ENCODE peak calls at places on chromosome 13, in eight cellular contexts. T is RWPE1, Z is AG09319, W is cardiac fibroblast, H is thoracic aorta, S is progenitor cell of endocrine pancreas, G is HepG2, B is fibroblast of the aortic adventitia. K is an unnamed sample.

GRCh38 chr13:97133955-97134354 is 88.2 kb upstream of the MBNL2 start:
- DNase-seq in Z (no peak), G (peak; percentile 34), H (no peak), B (no peak), S (no peak), W (no peak), T (no peak), K (no peak)

GRCh38 chr13:48629282-48629681 is 24.4 kb upstream of the CYSLTR2 start:
- DNase-seq in S (no peak), W (no peak), B (no peak), Z (no peak), H (no peak), G (peak; percentile 76), T (no peak), K (no peak)

GRCh38 chr13:106286811-106287210 is 248.7 kb downstream of the EFNB2 start:
- DNase-seq in H (no peak), B (no peak), G (no peak), T (no peak), W (no peak), Z (no peak), S (no peak), K (no peak)

GRCh38 chr13:39734952-39735351 is 79.5 kb downstream of the COG6 start:
- DNase-seq in H (no peak), T (no peak), W (no peak), Z (no peak), G (no peak), S (no peak), B (no peak), K (no peak)

GRCh38 chr13:113861433-113862030 is 2.3 kb downstream of the GAS6 start:
- DNase-seq in W (no peak), B (no peak), H (no peak), T (peak; percentile 82), Z (no peak), S (no peak), G (no peak), K (peak; percentile 81)

GRCh38 chr13:111338841-111339240 is 18.4 kb downstream of the TEX29 start:
- DNase-seq in T (no peak), W (no peak), H (no peak), S (no peak), B (no peak), Z (no peak), G (no peak), K (no peak)

GRCh38 chr13:79531542-79532239 is 50.7 kb downstream of the NDFIP2 start:
- DNase-seq in B (no peak), Z (no peak), H (no peak), S (no peak), W (no peak), T (no peak), G (no peak), K (no peak)

GRCh38 chr13:87941244-87941643 is 270.1 kb downstream of the SLITRK5 start:
- DNase-seq in S (no peak), H (no peak), T (no peak), Z (no peak), B (no peak), G (no peak), W (no peak), K (no peak)

GRCh38 chr13:111074826-111075225 is 40.3 kb upstream of the ARHGEF7 start:
- DNase-seq in Z (no peak), G (no peak), S (no peak), W (peak; percentile 52), H (no peak), T (no peak), B (peak; percentile 7), K (peak; percentile 8)

GRCh38 chr13:114282143-114282685 is 813 bp downstream of the UPF3A start:
- DNase-seq in B (peak; percentile 68), S (peak; percentile 21), G (peak; percentile 30), W (peak; percentile 79), T (peak; percentile 55), Z (no peak), H (no peak), K (peak; percentile 15)

GRCh38 chr13:43058836-43059235 is 35.5 kb downstream of the DNAJC15 start:
- DNase-seq in B (no peak), T (no peak), W (no peak), S (no peak), Z (no peak), H (no peak), G (no peak), K (no peak)

GRCh38 chr13:113927661-113928581 is 46.0 kb downstream of the C13orf46 start:
- DNase-seq in T (no peak), Z (peak; percentile 93), G (no peak), S (no peak), B (peak; percentile 98), H (peak; percentile 0), W (peak; percentile 84), K (peak; percentile 98)

GRCh38 chr13:52399708-52400107 is 6.3 kb downstream of the THSD1 start:
- DNase-seq in G (peak; percentile 12), T (no peak), S (no peak), H (no peak), Z (no peak), W (peak; percentile 58), B (peak; percentile 53), K (peak; percentile 13)

GRCh38 chr13:31951215-31951678 is 80.3 kb upstream of the FRY start:
- DNase-seq in G (no peak), H (no peak), Z (no peak), W (peak; percentile 61), T (no peak), S (no peak), B (peak; percentile 14), K (no peak)

GRCh38 chr13:44044544-44045178 is 165.0 kb downstream of the LACC1 start:
- DNase-seq in T (no peak), B (no peak), S (no peak), W (no peak), Z (no peak), H (no peak), G (no peak), K (peak; percentile 27)

GRCh38 chr13:111437417-111437816 is 117.0 kb downstream of the TEX29 start:
- DNase-seq in T (no peak), W (no peak), Z (no peak), S (no peak), G (no peak), B (no peak), H (no peak), K (no peak)

GRCh38 chr13:98180092-98180491 is 3.0 kb upstream of the RNF113B start:
- DNase-seq in H (no peak), T (no peak), B (no peak), Z (no peak), W (no peak), G (no peak), S (no peak), K (no peak)

GRCh38 chr13:40494932-40495619 is 171.4 kb downstream of the FOXO1 start:
- DNase-seq in T (no peak), G (no peak), H (no peak), B (no peak), W (no peak), S (no peak), Z (no peak), K (no peak)

DNA sequence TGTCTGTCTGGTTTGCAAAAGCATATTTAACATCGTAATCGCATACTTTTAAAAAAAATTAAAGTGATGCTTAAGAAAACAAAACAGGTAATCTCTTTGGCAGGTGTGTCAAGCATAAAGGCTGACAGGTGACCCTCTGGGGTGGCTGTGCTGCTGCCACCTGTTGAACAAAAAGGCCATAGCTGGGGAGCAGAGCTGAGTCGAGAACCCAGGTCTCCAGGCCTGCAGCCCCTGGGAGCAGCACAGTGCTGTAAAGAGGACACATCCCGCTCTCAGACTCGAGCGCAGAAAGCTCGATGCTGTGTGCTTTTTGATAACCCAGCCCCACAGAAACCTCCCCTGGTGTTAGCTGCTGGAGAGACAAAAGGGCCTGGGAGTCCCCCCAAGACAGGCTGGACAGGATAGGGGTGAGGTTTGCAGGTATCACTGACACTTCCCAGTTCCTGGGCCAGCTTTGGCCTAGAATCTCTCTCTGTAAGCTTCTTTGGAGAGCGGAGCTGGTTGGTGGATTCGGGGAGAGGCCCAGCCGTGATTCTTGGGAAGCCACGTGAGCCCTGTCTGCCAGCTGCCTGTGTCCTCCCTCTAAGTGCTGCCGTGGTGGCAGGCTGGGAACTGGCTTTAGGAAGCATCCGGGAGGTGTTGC is 66.9 kb downstream of the C13orf42 start:
- DNase-seq in T (no peak), S (no peak), B (no peak), G (no peak), W (no peak), Z (no peak), H (no peak), K (no peak)
- TF ChIP-seq CTCF in T (no peak), S (peak; percentile 27), B (no peak), G (peak; percentile 22), W (no peak), Z (no peak), H (no peak), K (no peak)

GRCh38 chr13:33016414-33017409 is at the start of gene KL:
- DNase-seq in Z (no peak), T (no peak), S (peak; percentile 22), W (no peak), G (no peak), H (no peak), B (no peak), K (no peak)
- TF ChIP-seq CTCF in Z (no peak), T (no peak), S (no peak), W (no peak), G (no peak), H (no peak), B (no peak), K (no peak)

GRCh38 chr13:49782784-49783183 is 9.7 kb downstream of the KPNA3 start:
- DNase-seq in S (no peak), W (no peak), H (no peak), G (no peak), T (no peak), Z (no peak), B (no peak), K (no peak)

GRCh38 chr13:49777746-49778614 is 14.5 kb downstream of the KPNA3 start:
- DNase-seq in B (no peak), H (no peak), T (no peak), G (no peak), Z (no peak), W (no peak), S (no peak), K (no peak)

GRCh38 chr13:49776871-49777270 is 15.6 kb downstream of the KPNA3 start:
- DNase-seq in H (no peak), G (no peak), T (no peak), B (peak; percentile 33), Z (no peak), W (peak; percentile 18), S (no peak), K (peak; percentile 23)

GRCh38 chr13:49781791-49782190 is 10.7 kb downstream of the KPNA3 start:
- DNase-seq in G (no peak), W (no peak), Z (no peak), S (no peak), H (no peak), T (no peak), B (no peak), K (no peak)

GRCh38 chr13:49779721-49780120 is 12.8 kb downstream of the KPNA3 start:
- DNase-seq in Z (no peak), W (no peak), T (no peak), B (no peak), H (no peak), G (no peak), S (no peak), K (no peak)
- TF ChIP-seq CTCF in Z (no peak), W (no peak), T (no peak), B (no peak), H (no peak), G (no peak), S (no peak), K (no peak)

DNA sequence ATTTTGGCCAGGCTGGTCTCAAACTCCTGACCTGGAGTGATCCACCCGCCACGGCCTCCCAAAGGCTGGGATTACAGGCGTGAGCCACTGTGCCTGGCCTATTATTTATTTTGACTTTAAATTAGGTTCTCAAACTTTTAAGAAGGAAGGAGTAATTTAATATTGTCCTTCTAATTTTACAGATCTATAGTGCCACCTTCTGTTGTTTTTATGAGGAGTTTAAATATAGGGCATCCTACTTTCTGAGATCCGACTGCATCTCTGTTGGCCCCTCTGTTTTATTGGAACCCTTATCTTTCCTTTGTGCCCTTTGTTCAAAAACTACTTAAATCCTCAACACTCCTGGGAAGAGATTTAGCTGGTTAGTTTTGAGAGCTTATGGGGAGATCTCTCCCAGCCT is 25.4 kb upstream of the ZMYM5 start:
- DNase-seq in T (no peak), W (peak; percentile 48), B (peak; percentile 54), S (no peak), H (no peak), Z (no peak), G (no peak), K (peak; percentile 2)
- TF ChIP-seq CTCF in T (no peak), W (no peak), B (peak; percentile 24), S (no peak), H (no peak), Z (peak; percentile 23), G (no peak), K (peak; percentile 55)

K was measured in HFFc6.